ENCODE peak calls at places on chromosomes 7 and 10, in eight cellular contexts. One of them, this sample, is unnamed.

GRCh38 chr10:97919012-97919411 is 69.4 kb downstream of the GOLGA7B start:
- DNase-seq in cardiac muscle cell: no peak
- DNase-seq in WERI-Rb-1: peak; percentile 46
- DNase-seq in right atrium auricular region: no peak
- DNase-seq in transverse colon: no peak
- DNase-seq in body of pancreas: no peak
- DNase-seq in GM23338: no peak
- DNase-seq in K562: no peak
- DNase-seq in this sample: no peak

GRCh38 chr10:87677595-87677994 is 17.9 kb downstream of the PAPSS2 start:
- DNase-seq in GM23338: no peak
- DNase-seq in WERI-Rb-1: no peak
- DNase-seq in right atrium auricular region: no peak
- DNase-seq in cardiac muscle cell: no peak
- DNase-seq in body of pancreas: no peak
- DNase-seq in K562: no peak
- DNase-seq in transverse colon: no peak
- DNase-seq in this sample: no peak

GRCh38 chr7:101536232-101536631 is 92.9 kb downstream of the MYL10 start:
- DNase-seq in GM23338: no peak
- DNase-seq in body of pancreas: no peak
- DNase-seq in K562: no peak
- DNase-seq in cardiac muscle cell: peak; percentile 13
- DNase-seq in WERI-Rb-1: no peak
- DNase-seq in transverse colon: no peak
- DNase-seq in right atrium auricular region: no peak
- DNase-seq in this sample: no peak

GRCh38 chr10:119687192-119688032 is 36.2 kb downstream of the BAG3 start:
- DNase-seq in WERI-Rb-1: peak; percentile 56
- DNase-seq in cardiac muscle cell: peak; percentile 54
- DNase-seq in right atrium auricular region: no peak
- DNase-seq in K562: no peak
- DNase-seq in body of pancreas: no peak
- DNase-seq in GM23338: peak; percentile 98
- DNase-seq in transverse colon: no peak
- DNase-seq in this sample: peak; percentile 98

GRCh38 chr7:39504963-39505362 is 61.2 kb upstream of the YAE1 start:
- DNase-seq in right atrium auricular region: no peak
- DNase-seq in body of pancreas: no peak
- DNase-seq in WERI-Rb-1: no peak
- DNase-seq in cardiac muscle cell: peak; percentile 31
- DNase-seq in K562: no peak
- DNase-seq in transverse colon: no peak
- DNase-seq in GM23338: no peak
- DNase-seq in this sample: no peak

GRCh38 chr7:31074403-31074802 is 22.3 kb downstream of the ADCYAP1R1 start:
- DNase-seq in cardiac muscle cell: no peak
- DNase-seq in body of pancreas: no peak
- DNase-seq in GM23338: no peak
- DNase-seq in WERI-Rb-1: no peak
- DNase-seq in K562: no peak
- DNase-seq in right atrium auricular region: peak; percentile 68
- DNase-seq in transverse colon: no peak
- DNase-seq in this sample: no peak

GRCh38 chr10:98950106-98950505 is 285.5 kb downstream of the HPSE2 start:
- DNase-seq in GM23338: no peak
- DNase-seq in body of pancreas: no peak
- DNase-seq in K562: no peak
- DNase-seq in cardiac muscle cell: no peak
- DNase-seq in transverse colon: no peak
- DNase-seq in WERI-Rb-1: no peak
- DNase-seq in right atrium auricular region: no peak
- DNase-seq in this sample: no peak

GRCh38 chr7:5082806-5083205 is 37.1 kb downstream of the RBAK start:
- DNase-seq in body of pancreas: no peak
- DNase-seq in WERI-Rb-1: no peak
- DNase-seq in transverse colon: no peak
- DNase-seq in right atrium auricular region: no peak
- DNase-seq in GM23338: no peak
- DNase-seq in cardiac muscle cell: no peak
- DNase-seq in K562: no peak
- DNase-seq in this sample: no peak

GRCh38 chr7:100612730-100613446 is 548 bp downstream of the MOSPD3 start:
- DNase-seq in K562: no peak
- DNase-seq in body of pancreas: peak; percentile 33
- DNase-seq in WERI-Rb-1: peak; percentile 34
- DNase-seq in GM23338: peak; percentile 47
- DNase-seq in cardiac muscle cell: no peak
- DNase-seq in right atrium auricular region: no peak
- DNase-seq in transverse colon: no peak
- DNase-seq in this sample: peak; percentile 74

DNA sequence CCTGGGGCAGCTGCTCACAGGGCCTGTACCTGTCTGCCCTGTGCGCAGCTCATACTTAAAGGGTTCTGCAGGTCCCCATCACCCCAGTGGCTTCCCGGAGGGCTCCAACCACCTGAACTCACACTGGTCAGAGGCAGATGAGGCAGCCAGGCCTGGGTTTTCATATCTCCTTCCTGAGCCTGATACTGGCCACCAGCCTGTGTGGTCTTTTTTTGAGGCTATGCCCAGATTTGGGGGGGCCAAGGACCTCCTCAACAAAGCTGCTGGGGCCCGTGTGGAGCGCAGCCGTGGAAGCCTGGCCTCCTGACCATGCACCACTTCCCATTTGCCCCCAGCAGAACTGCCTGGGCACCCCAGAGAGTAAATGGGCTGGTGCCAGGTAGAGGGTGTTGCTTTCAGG is 25.7 kb downstream of the PNLIPRP2 start:
- DNase-seq in K562: no peak
- DNase-seq in transverse colon: no peak
- DNase-seq in WERI-Rb-1: no peak
- DNase-seq in GM23338: no peak
- DNase-seq in right atrium auricular region: peak; percentile 46
- DNase-seq in cardiac muscle cell: no peak
- DNase-seq in body of pancreas: no peak
- DNase-seq in this sample: no peak
- TF ChIP-seq CTCF in K562: no peak
- TF ChIP-seq CTCF in transverse colon: no peak
- TF ChIP-seq CTCF in WERI-Rb-1: no peak
- TF ChIP-seq CTCF in GM23338: no peak
- TF ChIP-seq CTCF in right atrium auricular region: no peak
- TF ChIP-seq CTCF in cardiac muscle cell: no peak
- TF ChIP-seq CTCF in body of pancreas: no peak
- TF ChIP-seq CTCF in this sample: no peak

GRCh38 chr7:143322646-143323343 is 6.9 kb downstream of the CLCN1 start:
- DNase-seq in K562: no peak
- DNase-seq in GM23338: no peak
- DNase-seq in transverse colon: no peak
- DNase-seq in cardiac muscle cell: no peak
- DNase-seq in body of pancreas: no peak
- DNase-seq in WERI-Rb-1: no peak
- DNase-seq in right atrium auricular region: peak; percentile 44
- DNase-seq in this sample: no peak
- H3K4me3 ChIP-seq in K562: no peak overlapping the region
- H3K4me3 ChIP-seq in GM23338: no peak overlapping the region
- H3K4me3 ChIP-seq in transverse colon: no peak overlapping the region
- H3K4me3 ChIP-seq in cardiac muscle cell: no peak overlapping the region
- H3K4me3 ChIP-seq in body of pancreas: no peak overlapping the region
- H3K4me3 ChIP-seq in WERI-Rb-1: no peak overlapping the region
- H3K4me3 ChIP-seq in right atrium auricular region: no peak overlapping the region
- H3K4me3 ChIP-seq in this sample: no peak overlapping the region

GRCh38 chr7:127887631-127888030 is 143.6 kb downstream of the LRRC4 start:
- DNase-seq in K562: peak; percentile 62
- DNase-seq in right atrium auricular region: no peak
- DNase-seq in cardiac muscle cell: no peak
- DNase-seq in WERI-Rb-1: no peak
- DNase-seq in GM23338: no peak
- DNase-seq in transverse colon: no peak
- DNase-seq in body of pancreas: no peak
- DNase-seq in this sample: no peak
- H3K36me3 ChIP-seq in K562: peaks cover 61% of the 10 kb centered on the region
- H3K36me3 ChIP-seq in right atrium auricular region: no peaks in the 10 kb centered on the region
- H3K36me3 ChIP-seq in cardiac muscle cell: no peaks in the 10 kb centered on the region
- H3K36me3 ChIP-seq in WERI-Rb-1: peaks cover 24% of the 10 kb centered on the region
- H3K36me3 ChIP-seq in GM23338: peaks cover 13% of the 10 kb centered on the region
- H3K36me3 ChIP-seq in transverse colon: no peaks in the 10 kb centered on the region
- H3K36me3 ChIP-seq in body of pancreas: peaks cover 9% of the 10 kb centered on the region
- H3K36me3 ChIP-seq in this sample: peaks cover 67% of the 10 kb centered on the region

GRCh38 chr10:106588019-106588418 is 576.5 kb downstream of the SORCS1 start:
- DNase-seq in body of pancreas: no peak
- DNase-seq in WERI-Rb-1: no peak
- DNase-seq in transverse colon: no peak
- DNase-seq in K562: no peak
- DNase-seq in GM23338: no peak
- DNase-seq in right atrium auricular region: no peak
- DNase-seq in cardiac muscle cell: no peak
- DNase-seq in this sample: no peak
- TF ChIP-seq CTCF in body of pancreas: no peak
- TF ChIP-seq CTCF in WERI-Rb-1: no peak
- TF ChIP-seq CTCF in transverse colon: no peak
- TF ChIP-seq CTCF in K562: no peak
- TF ChIP-seq CTCF in GM23338: no peak
- TF ChIP-seq CTCF in right atrium auricular region: no peak
- TF ChIP-seq CTCF in cardiac muscle cell: no peak
- TF ChIP-seq CTCF in this sample: no peak

DNA sequence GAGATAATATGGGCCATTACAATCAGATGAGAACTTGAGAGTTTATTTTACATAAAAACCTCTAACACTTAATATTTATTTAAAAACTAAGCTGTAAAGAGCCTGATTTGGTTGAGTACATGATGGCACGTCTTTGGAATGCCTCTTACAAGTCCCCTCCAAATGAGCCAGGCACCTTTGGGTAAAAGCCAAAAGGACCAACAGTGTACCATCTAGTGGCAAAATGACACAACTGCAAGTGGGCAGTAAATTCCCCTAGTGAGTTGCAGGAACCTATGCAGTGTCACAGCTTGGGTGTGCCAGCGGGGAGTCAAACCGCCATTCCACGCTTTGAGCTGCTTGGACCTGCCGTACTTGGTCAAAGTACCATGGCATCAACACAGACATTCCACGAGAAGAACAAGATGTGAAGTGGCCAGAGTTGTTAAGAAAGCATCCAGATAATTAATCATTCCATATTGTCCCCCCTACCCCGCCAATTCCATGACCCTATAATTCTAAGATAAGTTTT is 115.3 kb downstream of the SORBS1 start:
- DNase-seq in WERI-Rb-1: peak; percentile 57
- DNase-seq in cardiac muscle cell: peak; percentile 80
- DNase-seq in K562: peak; percentile 59
- DNase-seq in GM23338: peak; percentile 92
- DNase-seq in right atrium auricular region: peak; percentile 83
- DNase-seq in transverse colon: peak; percentile 59
- DNase-seq in body of pancreas: peak; percentile 58
- DNase-seq in this sample: peak; percentile 88
- H3K4me3 ChIP-seq in WERI-Rb-1: no peak overlapping the region
- H3K4me3 ChIP-seq in cardiac muscle cell: no peak overlapping the region
- H3K4me3 ChIP-seq in K562: no peak overlapping the region
- H3K4me3 ChIP-seq in GM23338: no peak overlapping the region
- H3K4me3 ChIP-seq in right atrium auricular region: no peak overlapping the region
- H3K4me3 ChIP-seq in transverse colon: no peak overlapping the region
- H3K4me3 ChIP-seq in body of pancreas: no peak overlapping the region
- H3K4me3 ChIP-seq in this sample: no peak overlapping the region

GRCh38 chr7:73369009-73369408 is 41.0 kb downstream of the FKBP6 start:
- DNase-seq in body of pancreas: no peak
- DNase-seq in WERI-Rb-1: no peak
- DNase-seq in GM23338: no peak
- DNase-seq in right atrium auricular region: no peak
- DNase-seq in transverse colon: no peak
- DNase-seq in K562: peak; percentile 5
- DNase-seq in cardiac muscle cell: no peak
- DNase-seq in this sample: no peak
- H3K36me3 ChIP-seq in body of pancreas: no peaks in the 10 kb centered on the region
- H3K36me3 ChIP-seq in WERI-Rb-1: no peaks in the 10 kb centered on the region
- H3K36me3 ChIP-seq in GM23338: no peaks in the 10 kb centered on the region
- H3K36me3 ChIP-seq in right atrium auricular region: no peaks in the 10 kb centered on the region
- H3K36me3 ChIP-seq in transverse colon: no peaks in the 10 kb centered on the region
- H3K36me3 ChIP-seq in K562: no peaks in the 10 kb centered on the region
- H3K36me3 ChIP-seq in cardiac muscle cell: no peaks in the 10 kb centered on the region
- H3K36me3 ChIP-seq in this sample: no peaks in the 10 kb centered on the region

GRCh38 chr10:31770307-31770902 is 158.2 kb downstream of the ARHGAP12 start:
- DNase-seq in body of pancreas: peak; percentile 69
- DNase-seq in right atrium auricular region: no peak
- DNase-seq in K562: peak; percentile 67
- DNase-seq in GM23338: peak; percentile 58
- DNase-seq in cardiac muscle cell: peak; percentile 33
- DNase-seq in transverse colon: peak; percentile 55
- DNase-seq in WERI-Rb-1: peak; percentile 30
- DNase-seq in this sample: peak; percentile 76
- TF ChIP-seq CTCF in body of pancreas: peak; percentile 82
- TF ChIP-seq CTCF in right atrium auricular region: peak; percentile 21
- TF ChIP-seq CTCF in K562: peak; percentile 61
- TF ChIP-seq CTCF in GM23338: peak; percentile 95
- TF ChIP-seq CTCF in cardiac muscle cell: peak; percentile 59
- TF ChIP-seq CTCF in transverse colon: peak; percentile 71
- TF ChIP-seq CTCF in WERI-Rb-1: peak; percentile 61
- TF ChIP-seq CTCF in this sample: peak; percentile 90